ENCODE peak calls at places on chromosomes 5 and 9, in four cellular contexts. One of them, this sample, is unnamed. For H3K4me1, the result is how much of the 10 kb centered on the place peaks cover.

GRCh38 chr5:1724822-1725602 is 74.6 kb downstream of the MRPL36 start:
- DNase-seq in CD8-positive, alpha-beta T cell: no peak
- DNase-seq in upper lobe of right lung: peak
- DNase-seq in spleen: no peak
- DNase-seq in this sample: no peak

GRCh38 chr5:4547547-4547946 is 592.6 kb upstream of the ADAMTS16 start:
- DNase-seq in CD8-positive, alpha-beta T cell: no peak
- DNase-seq in upper lobe of right lung: no peak
- DNase-seq in spleen: no peak
- DNase-seq in this sample: no peak

GRCh38 chr5:1111727-1112289 is at the start of gene SLC12A7:
- DNase-seq in CD8-positive, alpha-beta T cell: peak
- DNase-seq in upper lobe of right lung: peak
- DNase-seq in spleen: peak
- DNase-seq in this sample: no peak

GRCh38 chr9:112137066-112137465 is 38.0 kb downstream of the SUSD1 start:
- DNase-seq in spleen: no peak
- DNase-seq in CD8-positive, alpha-beta T cell: no peak
- DNase-seq in upper lobe of right lung: no peak
- DNase-seq in this sample: no peak

GRCh38 chr5:103456476-103456875 is 106.1 kb downstream of the NUDT12 start:
- DNase-seq in CD8-positive, alpha-beta T cell: no peak
- DNase-seq in upper lobe of right lung: no peak
- DNase-seq in spleen: no peak
- DNase-seq in this sample: no peak

GRCh38 chr5:120254385-120254784 is 209.7 kb upstream of the PRR16 start:
- DNase-seq in spleen: no peak
- DNase-seq in upper lobe of right lung: no peak
- DNase-seq in CD8-positive, alpha-beta T cell: no peak
- DNase-seq in this sample: no peak

GRCh38 chr5:173891367-173891766 is 3.2 kb downstream of the CPEB4 start:
- DNase-seq in CD8-positive, alpha-beta T cell: no peak
- DNase-seq in spleen: no peak
- DNase-seq in upper lobe of right lung: no peak
- DNase-seq in this sample: no peak

GRCh38 chr5:15957124-15957523 is 222.5 kb downstream of the MARCHF11 start:
- DNase-seq in spleen: no peak
- DNase-seq in upper lobe of right lung: no peak
- DNase-seq in CD8-positive, alpha-beta T cell: no peak
- DNase-seq in this sample: no peak

GRCh38 chr9:113808391-113809191 is 67.5 kb upstream of the ZNF618 start:
- DNase-seq in spleen: no peak
- DNase-seq in upper lobe of right lung: no peak
- DNase-seq in CD8-positive, alpha-beta T cell: no peak
- DNase-seq in this sample: no peak

GRCh38 chr9:93650448-93650847 is 74.1 kb downstream of the PHF2 start:
- DNase-seq in CD8-positive, alpha-beta T cell: no peak
- DNase-seq in upper lobe of right lung: peak
- DNase-seq in spleen: peak
- DNase-seq in this sample: no peak

GRCh38 chr9:113583511-113584470 is 120.3 kb downstream of the RGS3 start:
- DNase-seq in CD8-positive, alpha-beta T cell: no peak
- DNase-seq in spleen: peak
- DNase-seq in upper lobe of right lung: no peak
- DNase-seq in this sample: no peak

GRCh38 chr9:33823801-33824200 is 6.8 kb downstream of the UBE2R2 start:
- DNase-seq in CD8-positive, alpha-beta T cell: no peak
- DNase-seq in upper lobe of right lung: no peak
- DNase-seq in spleen: no peak
- DNase-seq in this sample: no peak

GRCh38 chr9:38067892-38068615 is 973 bp downstream of the SHB start:
- DNase-seq in upper lobe of right lung: peak
- DNase-seq in spleen: peak
- DNase-seq in CD8-positive, alpha-beta T cell: no peak
- DNase-seq in this sample: no peak

GRCh38 chr5:147551677-147552076 is 41.8 kb upstream of the DPYSL3 start:
- DNase-seq in CD8-positive, alpha-beta T cell: no peak
- DNase-seq in upper lobe of right lung: no peak
- DNase-seq in spleen: no peak
- DNase-seq in this sample: no peak

GRCh38 chr5:126070481-126070880 is 352.7 kb upstream of the GRAMD2B start:
- DNase-seq in CD8-positive, alpha-beta T cell: no peak
- DNase-seq in upper lobe of right lung: no peak
- DNase-seq in spleen: no peak
- DNase-seq in this sample: no peak

GRCh38 chr9:84669293-84670105 is at the start of gene NTRK2:
- DNase-seq in spleen: peak
- DNase-seq in CD8-positive, alpha-beta T cell: no peak
- DNase-seq in upper lobe of right lung: no peak
- DNase-seq in this sample: no peak

GRCh38 chr5:120173125-120173524 is 291.0 kb upstream of the PRR16 start:
- DNase-seq in upper lobe of right lung: no peak
- DNase-seq in CD8-positive, alpha-beta T cell: no peak
- DNase-seq in spleen: no peak
- DNase-seq in this sample: no peak

GRCh38 chr9:4713849-4714248 is 27.2 kb downstream of the AK3 start:
- DNase-seq in spleen: no peak
- DNase-seq in CD8-positive, alpha-beta T cell: no peak
- DNase-seq in upper lobe of right lung: no peak
- DNase-seq in this sample: no peak

DNA sequence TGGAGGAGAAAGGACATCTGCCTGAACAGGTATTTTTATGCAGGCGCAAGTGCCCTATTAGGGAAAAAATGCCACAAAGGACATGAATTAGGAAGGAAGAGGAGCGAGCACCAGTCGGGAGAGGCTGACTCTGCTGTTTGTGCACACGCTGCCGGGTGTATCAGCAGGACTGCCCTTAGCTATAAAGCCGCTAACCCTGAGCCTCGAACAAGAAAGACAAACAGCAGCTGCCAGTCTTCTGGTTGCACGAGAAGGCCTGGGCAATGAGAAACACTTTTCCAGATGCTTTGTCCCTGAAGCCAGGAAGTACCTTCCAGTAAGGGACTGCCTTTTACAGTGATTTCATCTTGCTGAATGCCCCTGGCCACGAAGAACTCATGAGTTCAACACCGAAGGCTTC is 12.6 kb downstream of the QSOX2 start:
- DNase-seq in upper lobe of right lung: no peak
- DNase-seq in CD8-positive, alpha-beta T cell: no peak
- DNase-seq in spleen: no peak
- DNase-seq in this sample: no peak
- H3K4me3 ChIP-seq in upper lobe of right lung: no peak
- H3K4me3 ChIP-seq in CD8-positive, alpha-beta T cell: no peak
- H3K4me3 ChIP-seq in spleen: no peak
- H3K4me3 ChIP-seq in this sample: no peak

DNA sequence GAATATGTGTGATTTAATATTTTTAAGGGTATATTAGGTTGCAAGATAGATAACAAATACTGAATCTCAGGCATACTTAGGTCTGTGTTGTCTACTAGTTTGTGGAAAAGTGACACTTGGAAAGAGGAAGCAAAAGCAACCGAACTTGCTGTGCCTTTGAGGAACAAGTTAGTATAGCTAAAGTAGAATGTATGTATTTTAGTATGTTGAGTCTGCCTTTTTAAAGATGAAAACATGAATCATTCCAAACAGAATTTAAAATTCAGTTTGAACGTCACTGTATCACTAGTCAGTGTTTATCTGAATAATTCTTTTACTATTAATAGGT is 12.9 kb downstream of the TLE4 start:
- DNase-seq in spleen: no peak
- DNase-seq in CD8-positive, alpha-beta T cell: no peak
- DNase-seq in upper lobe of right lung: no peak
- DNase-seq in this sample: no peak
- H3K4me1 ChIP-seq in spleen: half or more
- H3K4me1 ChIP-seq in CD8-positive, alpha-beta T cell: half or more
- H3K4me1 ChIP-seq in upper lobe of right lung: under half
- H3K4me1 ChIP-seq in this sample: under half

GRCh38 chr9:100739666-100740065 is 161.8 kb downstream of the CAVIN4 start:
- DNase-seq in spleen: no peak
- DNase-seq in CD8-positive, alpha-beta T cell: no peak
- DNase-seq in upper lobe of right lung: no peak
- DNase-seq in this sample: no peak
- H3K4me3 ChIP-seq in spleen: no peak
- H3K4me3 ChIP-seq in CD8-positive, alpha-beta T cell: no peak
- H3K4me3 ChIP-seq in upper lobe of right lung: no peak
- H3K4me3 ChIP-seq in this sample: no peak

GRCh38 chr9:127962278-127962677 is 18.5 kb downstream of the EEIG1 start:
- DNase-seq in CD8-positive, alpha-beta T cell: no peak
- DNase-seq in upper lobe of right lung: no peak
- DNase-seq in spleen: no peak
- DNase-seq in this sample: no peak

GRCh38 chr9:127961613-127962150 is 19.1 kb downstream of the EEIG1 start:
- DNase-seq in CD8-positive, alpha-beta T cell: no peak
- DNase-seq in upper lobe of right lung: no peak
- DNase-seq in spleen: no peak
- DNase-seq in this sample: no peak

GRCh38 chr9:127961166-127961490 is 19.7 kb downstream of the EEIG1 start:
- DNase-seq in CD8-positive, alpha-beta T cell: no peak
- DNase-seq in upper lobe of right lung: no peak
- DNase-seq in spleen: no peak
- DNase-seq in this sample: no peak

GRCh38 chr9:127963041-127963358 is 17.8 kb downstream of the EEIG1 start:
- DNase-seq in spleen: no peak
- DNase-seq in upper lobe of right lung: no peak
- DNase-seq in CD8-positive, alpha-beta T cell: no peak
- DNase-seq in this sample: no peak

DNA sequence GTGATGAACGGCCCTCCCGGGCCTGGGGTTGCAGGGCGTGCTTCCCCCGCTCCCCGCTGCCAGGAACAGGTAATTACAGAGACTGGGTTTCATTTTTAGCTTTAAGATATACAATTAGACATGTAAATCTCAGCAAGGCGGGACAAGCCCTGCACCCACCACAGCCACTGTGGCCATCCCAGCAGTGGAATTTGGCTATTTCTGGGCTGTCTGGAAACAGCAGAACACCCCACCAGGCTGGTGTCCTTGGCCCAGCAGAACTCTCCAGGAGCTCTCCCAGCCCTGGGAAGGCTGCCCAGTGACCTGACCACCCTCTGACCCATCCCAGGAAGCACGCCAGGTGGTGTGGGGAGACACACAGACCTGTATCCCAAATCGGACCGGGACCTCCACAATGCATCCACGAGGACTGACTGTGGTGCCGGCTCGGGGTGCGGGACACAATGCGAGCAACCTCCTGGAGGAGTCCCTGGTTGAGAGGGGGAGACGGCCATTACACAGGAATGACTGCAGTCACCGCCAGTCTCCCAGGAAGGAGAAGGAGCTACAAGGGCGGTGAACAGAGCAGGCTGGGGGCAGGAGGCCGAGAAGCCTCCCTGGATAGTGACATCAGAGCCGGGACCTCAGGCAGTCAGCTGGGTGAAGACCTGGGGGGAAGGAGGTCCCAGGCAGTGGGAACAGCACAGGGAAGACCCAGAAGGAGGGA is 17.3 kb downstream of the EEIG1 start:
- DNase-seq in upper lobe of right lung: no peak
- DNase-seq in spleen: no peak
- DNase-seq in CD8-positive, alpha-beta T cell: no peak
- DNase-seq in this sample: no peak
- H3K4me1 ChIP-seq in upper lobe of right lung: half or more
- H3K4me1 ChIP-seq in spleen: half or more
- H3K4me1 ChIP-seq in CD8-positive, alpha-beta T cell: half or more
- H3K4me1 ChIP-seq in this sample: under half

This sample was measured in iPS DF 6.9.